ENCODE peak calls at places on chromosome 13, in nine cellular contexts. S, V, U, N, J, G, X, A and M are unnamed samples.

GRCh38 chr13:29336356-29336755 is 259.1 kb downstream of the SLC7A1 start:
- DNase-seq in S (no peak), V (no peak), U (no peak), N (no peak), J (no peak), G (no peak), X (no peak), A (no peak), M (no peak)

GRCh38 chr13:99941911-99942310 is 29.7 kb downstream of the ZIC5 start:
- DNase-seq in S (no peak), V (no peak), U (no peak), N (no peak), J (no peak), G (no peak), X (no peak), A (no peak), M (no peak)

GRCh38 chr13:94987081-94987480 is 274.7 kb upstream of the SOX21 start:
- DNase-seq in S (no peak), V (no peak), U (no peak), N (no peak), J (no peak), G (peak), X (no peak), A (no peak), M (no peak)

GRCh38 chr13:71829542-71829941 is 37.5 kb downstream of the DACH1 start:
- DNase-seq in S (no peak), V (no peak), U (no peak), N (no peak), J (no peak), G (no peak), X (no peak), A (no peak), M (no peak)

GRCh38 chr13:49253310-49253709 is 5.6 kb downstream of the CDADC1 start:
- DNase-seq in S (no peak), V (no peak), U (no peak), N (no peak), J (no peak), G (no peak), X (no peak), A (no peak), M (no peak)

GRCh38 chr13:97141564-97142005 is 80.5 kb upstream of the MBNL2 start:
- DNase-seq in S (peak), V (peak), U (peak), N (no peak), J (peak), G (peak), X (no peak), A (no peak), M (no peak)

GRCh38 chr13:100544866-100545683 is 43.5 kb downstream of the GGACT start:
- DNase-seq in S (no peak), V (no peak), U (no peak), N (no peak), J (no peak), G (no peak), X (no peak), A (no peak), M (no peak)

GRCh38 chr13:50156722-50157121 is 141.5 kb downstream of the KCNRG start:
- DNase-seq in S (no peak), V (no peak), U (no peak), N (no peak), J (no peak), G (no peak), X (no peak), A (no peak), M (no peak)

GRCh38 chr13:33353210-33353609 is 67.7 kb upstream of the STARD13 start:
- DNase-seq in S (no peak), V (no peak), U (no peak), N (no peak), J (peak), G (no peak), X (no peak), A (no peak), M (no peak)

GRCh38 chr13:68727788-68728187 is 1379.8 kb upstream of the ATXN8OS start:
- DNase-seq in S (no peak), V (no peak), U (no peak), N (no peak), J (no peak), G (no peak), X (no peak), A (no peak), M (no peak)

GRCh38 chr13:111280666-111281577 is 39.5 kb upstream of the TEX29 start:
- DNase-seq in S (no peak), V (no peak), U (no peak), N (no peak), J (no peak), G (peak), X (no peak), A (no peak), M (no peak)

GRCh38 chr13:33945477-33945876 is 127.5 kb downstream of the RFC3 start:
- DNase-seq in S (no peak), V (no peak), U (no peak), N (no peak), J (no peak), G (no peak), X (no peak), A (no peak), M (no peak)

GRCh38 chr13:83503424-83503823 is 378.9 kb downstream of the SLITRK1 start:
- DNase-seq in S (no peak), V (no peak), U (no peak), N (no peak), J (no peak), G (peak), X (no peak), A (no peak), M (no peak)

GRCh38 chr13:100154835-100155463 is 66.1 kb downstream of the PCCA start:
- DNase-seq in S (no peak), V (no peak), U (no peak), N (no peak), J (no peak), G (no peak), X (no peak), A (no peak), M (no peak)

GRCh38 chr13:99653526-99653925 is 152.3 kb downstream of the TM9SF2 start:
- DNase-seq in S (no peak), V (no peak), U (no peak), N (no peak), J (no peak), G (no peak), X (no peak), A (no peak), M (no peak)

GRCh38 chr13:113204378-113204734 is 4.1 kb downstream of the PCID2 start:
- DNase-seq in S (no peak), V (no peak), U (no peak), N (no peak), J (no peak), G (no peak), X (no peak), A (no peak), M (no peak)

GRCh38 chr13:27860743-27861142 is 59.1 kb upstream of the PDX1 start:
- DNase-seq in S (no peak), V (no peak), U (no peak), N (no peak), J (no peak), G (no peak), X (no peak), A (no peak), M (no peak)

GRCh38 chr13:102983496-102983895 is 82.7 kb downstream of the SLC10A2 start:
- DNase-seq in S (no peak), V (no peak), U (no peak), N (no peak), J (no peak), G (no peak), X (no peak), A (no peak), M (no peak)

GRCh38 chr13:99308481-99309087 is 1.4 kb upstream of the GPR183 start:
- DNase-seq in S (no peak), V (no peak), U (no peak), N (no peak), J (no peak), G (peak), X (no peak), A (no peak), M (no peak)

GRCh38 chr13:21675095-21676007 is 4.5 kb downstream of the FGF9 start:
- DNase-seq in S (peak), V (no peak), U (no peak), N (peak), J (peak), G (no peak), X (no peak), A (no peak), M (peak)

GRCh38 chr13:95954266-95954665 is 98.9 kb downstream of the UGGT2 start:
- DNase-seq in S (no peak), V (no peak), U (no peak), N (no peak), J (no peak), G (no peak), X (no peak), A (no peak), M (no peak)

GRCh38 chr13:79385694-79386093 is 20.4 kb downstream of the RBM26 start:
- DNase-seq in S (no peak), V (no peak), U (no peak), N (no peak), J (peak), G (no peak), X (no peak), A (no peak), M (no peak)

GRCh38 chr13:74067818-74068217 is 66.4 kb downstream of the KLF12 start:
- DNase-seq in S (no peak), V (no peak), U (no peak), N (no peak), J (no peak), G (no peak), X (no peak), A (no peak), M (no peak)

GRCh38 chr13:34161829-34162544 is 344.0 kb downstream of the RFC3 start:
- DNase-seq in S (no peak), V (peak), U (no peak), N (no peak), J (no peak), G (peak), X (no peak), A (no peak), M (no peak)

GRCh38 chr13:38849316-38849715 is 141.3 kb downstream of the STOML3 start:
- DNase-seq in S (no peak), V (no peak), U (no peak), N (no peak), J (no peak), G (no peak), X (no peak), A (no peak), M (no peak)

GRCh38 chr13:54852831-54853230 is 1824.2 kb downstream of the OLFM4 start:
- DNase-seq in S (no peak), V (no peak), U (no peak), N (no peak), J (no peak), G (no peak), X (no peak), A (no peak), M (no peak)

GRCh38 chr13:26599403-26599802 is 41.9 kb downstream of the WASF3 start:
- DNase-seq in S (no peak), V (no peak), U (no peak), N (no peak), J (no peak), G (peak), X (no peak), A (no peak), M (no peak)

GRCh38 chr13:48400820-48401219 is 12.1 kb downstream of the LPAR6 start:
- DNase-seq in S (no peak), V (peak), U (no peak), N (no peak), J (peak), G (peak), X (no peak), A (no peak), M (no peak)

GRCh38 chr13:96958286-96958891 is 35.9 kb downstream of the OXGR1 start:
- DNase-seq in S (no peak), V (no peak), U (no peak), N (no peak), J (peak), G (peak), X (no peak), A (no peak), M (no peak)